ENCODE peak calls at places on chromosomes 3 and 15, in six cellular contexts. N is sigmoid colon; O is foreskin fibroblast; I is activated CD8-positive, alpha-beta T cell treated with anti-CD3 and anti-CD28 coated beads for 36 hours; Q is PC-3; Y is nephron progenitor cell. D is an unnamed sample.

GRCh38 chr3:36095238-36095637 is 285.1 kb upstream of the STAC start:
- DNase-seq in I (no peak), Q (no peak), Y (no peak), O (no peak), N (no peak), D (no peak)

GRCh38 chr15:78873796-78874761 is 1.4 kb downstream of the MORF4L1 start:
- DNase-seq in I (peak), Q (peak), Y (no peak), N (no peak), O (peak), D (no peak)

GRCh38 chr3:129623447-129624118 is 17.1 kb upstream of the PLXND1 start:
- DNase-seq in N (peak), I (no peak), O (no peak), Q (no peak), Y (no peak), D (no peak)

GRCh38 chr3:120341658-120342346 is 7.4 kb downstream of the LRRC58 start:
- DNase-seq in Y (no peak), I (no peak), O (no peak), N (no peak), Q (no peak), D (no peak)

GRCh38 chr3:119396870-119397269 is 66.5 kb downstream of the TMEM39A start:
- DNase-seq in N (no peak), Y (no peak), Q (no peak), I (no peak), O (no peak), D (no peak)

GRCh38 chr15:55742498-55742926 is 440 bp downstream of the PRTG start:
- DNase-seq in I (no peak), O (peak), N (peak), Y (no peak), Q (no peak), D (no peak)

GRCh38 chr3:133891662-133892389 is 3.9 kb downstream of the RAB6B start:
- DNase-seq in Q (no peak), N (no peak), O (no peak), I (no peak), Y (no peak), D (no peak)

GRCh38 chr15:66629817-66630576 is 64.2 kb upstream of the LCTL start:
- DNase-seq in Y (no peak), O (no peak), Q (no peak), N (no peak), I (no peak), D (no peak)

GRCh38 chr15:57916695-57917094 is 148.8 kb downstream of the ALDH1A2 start:
- DNase-seq in N (no peak), Q (no peak), O (no peak), I (no peak), Y (no peak), D (no peak)

GRCh38 chr15:78384651-78385050 is 44.5 kb downstream of the CRABP1 start:
- DNase-seq in N (no peak), Y (no peak), Q (no peak), I (no peak), O (no peak), D (no peak)

GRCh38 chr3:29976871-29977270 is 629.5 kb upstream of the TGFBR2 start:
- DNase-seq in Q (no peak), Y (no peak), O (no peak), N (no peak), I (no peak), D (no peak)

GRCh38 chr3:126855374-126855773 is 127.5 kb upstream of the PLXNA1 start:
- DNase-seq in O (no peak), I (no peak), Y (no peak), Q (no peak), N (peak), D (no peak)

GRCh38 chr3:169041677-169042171 is 621.8 kb downstream of the MECOM start:
- DNase-seq in N (no peak), Y (no peak), I (no peak), O (peak), Q (peak), D (peak)

GRCh38 chr3:15797600-15798303 is at the start of gene ANKRD28:
- DNase-seq in N (no peak), Y (no peak), O (peak), Q (peak), I (peak), D (peak)

GRCh38 chr3:123158899-123159390 is 42.8 kb upstream of the SEC22A start:
- DNase-seq in Q (no peak), N (no peak), Y (no peak), O (peak), I (no peak), D (no peak)

GRCh38 chr3:123163146-123163545 is 38.6 kb upstream of the SEC22A start:
- DNase-seq in O (no peak), Y (no peak), Q (no peak), I (no peak), N (no peak), D (no peak)

GRCh38 chr3:123158330-123158729 is 43.4 kb upstream of the SEC22A start:
- DNase-seq in Q (peak), Y (no peak), I (no peak), N (no peak), O (peak), D (no peak)

GRCh38 chr3:123159926-123160635 is 41.7 kb upstream of the SEC22A start:
- DNase-seq in O (peak), I (no peak), N (no peak), Y (no peak), Q (no peak), D (no peak)

DNA sequence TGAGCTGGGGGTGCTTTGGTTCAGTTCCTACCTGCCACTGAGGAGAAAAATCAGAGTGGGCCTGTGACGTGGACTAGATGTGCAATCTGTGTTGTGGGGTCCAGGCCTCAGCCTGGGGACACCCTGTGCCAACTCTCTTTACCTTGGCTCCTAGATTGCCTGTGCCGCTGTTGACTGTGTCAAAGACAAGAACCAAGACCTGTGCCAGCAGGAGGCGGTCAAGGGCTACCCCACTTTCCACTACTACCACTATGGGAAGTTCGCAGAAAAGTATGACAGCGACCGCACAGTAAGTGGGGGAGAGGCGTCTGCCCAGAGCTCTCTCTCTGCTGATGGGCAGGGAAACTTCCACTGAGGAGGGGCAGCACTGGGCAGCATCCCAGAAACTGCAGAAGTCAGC is 40.6 kb upstream of the SEC22A start:
- DNase-seq in N (no peak), O (no peak), Y (no peak), I (peak), Q (no peak), D (no peak)
- TF ChIP-seq CTCF in N (no peak), O (no peak), Y (no peak), I (no peak), Q (peak), D (no peak)

DNA sequence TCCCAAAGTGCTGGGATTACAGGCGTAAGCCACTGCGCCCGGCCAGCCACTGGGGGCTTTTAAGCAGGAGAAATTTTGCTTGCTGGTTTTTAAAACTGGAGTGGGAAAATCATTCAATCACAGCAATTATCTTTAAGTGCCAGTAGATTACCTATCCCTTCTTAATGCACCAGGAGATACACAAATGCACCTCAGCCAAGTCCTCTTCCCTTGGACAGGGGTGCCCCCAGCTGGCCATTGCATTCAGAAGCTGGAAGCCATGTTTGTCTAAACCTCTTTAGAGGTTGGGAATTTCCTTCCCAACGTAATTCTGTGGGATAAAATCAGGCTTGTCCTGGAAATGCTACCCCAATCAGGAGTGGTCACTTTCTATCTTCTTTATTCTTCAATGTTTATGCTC is 26.6 kb downstream of the MIX23 start:
- DNase-seq in I (peak), Q (peak), Y (peak), N (no peak), O (peak), D (no peak)
- TF ChIP-seq CTCF in I (no peak), Q (peak), Y (no peak), N (peak), O (peak), D (peak)

GRCh38 chr15:42027521-42027920 is 6.7 kb upstream of the PLA2G4E start:
- DNase-seq in Y (no peak), Q (no peak), I (no peak), N (no peak), O (no peak), D (no peak)
- TF ChIP-seq CTCF in Y (no peak), Q (no peak), I (no peak), N (no peak), O (no peak), D (no peak)

GRCh38 chr3:99928758-99929408 is 111.2 kb downstream of the CMSS1 start:
- DNase-seq in Y (no peak), O (no peak), I (no peak), N (no peak), Q (no peak), D (no peak)
- TF ChIP-seq CTCF in Y (no peak), O (no peak), I (no peak), N (peak), Q (peak), D (no peak)

DNA sequence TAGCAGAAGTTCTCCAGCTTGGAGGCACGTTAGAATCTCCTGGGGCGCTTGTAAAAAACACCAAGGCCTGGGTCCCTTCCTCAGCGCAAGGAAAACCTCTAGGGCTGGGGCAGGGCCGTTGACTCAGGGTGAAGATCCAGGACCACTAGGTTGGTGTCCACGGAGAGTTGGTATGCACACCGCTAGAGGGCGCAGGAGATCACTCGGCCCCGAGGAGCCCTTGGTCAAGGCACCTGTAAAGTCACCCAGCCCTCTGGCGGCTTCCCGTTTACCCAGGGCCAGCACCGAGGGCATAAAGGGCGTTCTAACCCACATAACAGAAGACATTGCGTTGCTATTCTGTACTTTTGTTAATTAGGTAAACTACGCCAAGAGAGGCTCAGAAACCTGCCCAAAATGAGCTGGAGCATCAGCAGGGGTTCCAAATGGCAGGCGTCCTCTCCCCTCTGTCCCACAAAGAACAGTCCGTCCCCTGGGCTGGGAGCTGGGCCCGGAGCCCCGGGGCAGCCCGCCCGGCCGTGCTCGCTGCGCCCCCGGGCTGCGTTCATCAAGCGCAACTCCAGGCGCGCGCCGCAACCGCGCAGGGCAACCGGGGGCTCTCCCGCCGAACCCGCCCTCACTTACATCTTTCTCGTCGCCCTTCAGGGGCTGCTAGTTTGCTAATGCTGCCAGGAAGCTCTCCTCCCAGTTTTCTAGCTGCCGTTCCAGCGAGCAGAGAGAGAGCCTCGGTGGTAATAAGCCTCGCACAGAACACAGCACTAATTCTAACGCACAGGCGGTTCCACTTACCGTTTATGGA is 332.1 kb downstream of the ARRDC4 start:
- DNase-seq in N (peak), I (peak), O (peak), Y (peak), Q (peak), D (no peak)
- TF ChIP-seq CTCF in N (peak), I (peak), O (peak), Y (peak), Q (peak), D (peak)

GRCh38 chr3:108552267-108553159 is 36.7 kb downstream of the CIP2A start:
- DNase-seq in I (no peak), Y (no peak), Q (peak), N (no peak), O (peak), D (peak)
- TF ChIP-seq CTCF in I (peak), Y (peak), Q (peak), N (peak), O (peak), D (peak)

D was measured in AG09319.